ENCODE peak calls at places on chromosomes 4 and X, in four cellular contexts. U is psoas muscle, L is BJ, E is GM13976. Z is an unnamed sample.

GRCh38 chr4:87339440-87339839 is 16.8 kb upstream of the HSD17B13 start:
- DNase-seq in L (no peak), U (no peak), E (no peak), Z (no peak)

GRCh38 chrX:118553042-118553714 is 57.6 kb downstream of the DOCK11 start:
- DNase-seq in L (no peak), E (no peak), U (no peak), Z (no peak)

GRCh38 chrX:104166735-104167436 is 633 bp downstream of the FAM199X start:
- DNase-seq in L (no peak), U (no peak), E (no peak), Z (no peak)

GRCh38 chr4:145709336-145709735 is 29.4 kb downstream of the C4orf51 start:
- DNase-seq in U (no peak), E (no peak), L (no peak), Z (no peak)

GRCh38 chr4:74944354-74944793 is 11.5 kb downstream of the PARM1 start:
- DNase-seq in L (no peak), U (no peak), E (no peak), Z (no peak)

GRCh38 chr4:53192017-53192416 is 173.8 kb downstream of the SCFD2 start:
- DNase-seq in L (no peak), U (no peak), E (no peak), Z (no peak)

GRCh38 chr4:125833-126232 is 1.5 kb downstream of the ZNF718 start:
- DNase-seq in E (no peak), U (no peak), L (no peak), Z (no peak)

GRCh38 chrX:71181558-71181909 is 36.9 kb downstream of the NLGN3 start:
- DNase-seq in U (no peak), L (no peak), E (no peak), Z (no peak)

GRCh38 chr4:2182981-2183380 is 58.9 kb downstream of the HAUS3 start:
- DNase-seq in L (no peak), E (no peak), U (no peak), Z (no peak)

GRCh38 chrX:6446588-6446987 is 88.3 kb downstream of the VCX3A start:
- DNase-seq in U (no peak), L (no peak), E (no peak), Z (no peak)

DNA sequence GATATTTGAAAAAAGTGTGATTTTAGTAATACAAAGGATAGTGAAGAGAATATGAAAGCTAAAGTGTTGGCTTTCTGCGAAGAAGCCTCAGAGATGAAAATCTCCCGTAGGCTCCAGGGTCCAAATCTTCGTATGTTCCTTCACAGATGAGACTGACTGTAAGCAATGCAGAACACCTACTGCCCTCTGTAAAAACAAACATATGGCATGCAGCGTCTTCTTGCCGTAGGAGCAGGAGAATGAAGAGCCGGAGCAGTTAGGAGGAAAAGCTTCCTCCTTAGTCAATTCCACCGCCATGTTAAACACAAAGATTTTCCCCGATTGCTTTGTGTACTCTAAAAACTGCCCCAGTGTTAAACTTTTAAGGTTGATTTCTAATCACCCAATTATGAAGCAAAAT is 22.5 kb downstream of the RWDD4 start:
- DNase-seq in L (no peak), E (no peak), U (no peak), Z (no peak)
- TF ChIP-seq CTCF in L (no peak), E (no peak), U (no peak), Z (peak; percentile 35)

GRCh38 chr4:176307591-176307920 is 12.2 kb upstream of the SPCS3 start:
- DNase-seq in E (no peak), L (no peak), U (no peak), Z (no peak)
- TF ChIP-seq CTCF in E (no peak), L (no peak), U (no peak), Z (no peak)

GRCh38 chr4:71711985-71712348 is 71.9 kb downstream of the GC start:
- DNase-seq in E (no peak), L (no peak), U (no peak), Z (no peak)

GRCh38 chr4:71713611-71714203 is 70.2 kb downstream of the GC start:
- DNase-seq in U (no peak), L (no peak), E (no peak), Z (no peak)

GRCh38 chr4:71711044-71711984 is 72.6 kb downstream of the GC start:
- DNase-seq in E (no peak), U (no peak), L (no peak), Z (no peak)

GRCh38 chr4:71709961-71710360 is 73.9 kb downstream of the GC start:
- DNase-seq in U (no peak), L (no peak), E (no peak), Z (no peak)
- TF ChIP-seq CTCF in U (no peak), L (peak; percentile 25), E (no peak), Z (peak; percentile 48)

GRCh38 chr4:11592276-11592675 is 163.6 kb upstream of the HS3ST1 start:
- DNase-seq in L (no peak), E (no peak), U (no peak), Z (no peak)
- TF ChIP-seq CTCF in L (no peak), E (no peak), U (no peak), Z (no peak)

GRCh38 chrX:153457136-153457825 is 11.4 kb upstream of the TREX2 start:
- DNase-seq in L (no peak), U (peak; percentile 30), E (no peak), Z (no peak)

GRCh38 chrX:153457827-153458466 is 12.1 kb upstream of the TREX2 start:
- DNase-seq in U (peak; percentile 18), L (no peak), E (no peak), Z (no peak)

GRCh38 chrX:153456161-153456560 is 10.3 kb upstream of the TREX2 start:
- DNase-seq in E (no peak), L (no peak), U (peak; percentile 78), Z (no peak)

GRCh38 chrX:153455571-153455970 is 9.7 kb upstream of the TREX2 start:
- DNase-seq in L (no peak), U (peak; percentile 27), E (no peak), Z (no peak)

DNA sequence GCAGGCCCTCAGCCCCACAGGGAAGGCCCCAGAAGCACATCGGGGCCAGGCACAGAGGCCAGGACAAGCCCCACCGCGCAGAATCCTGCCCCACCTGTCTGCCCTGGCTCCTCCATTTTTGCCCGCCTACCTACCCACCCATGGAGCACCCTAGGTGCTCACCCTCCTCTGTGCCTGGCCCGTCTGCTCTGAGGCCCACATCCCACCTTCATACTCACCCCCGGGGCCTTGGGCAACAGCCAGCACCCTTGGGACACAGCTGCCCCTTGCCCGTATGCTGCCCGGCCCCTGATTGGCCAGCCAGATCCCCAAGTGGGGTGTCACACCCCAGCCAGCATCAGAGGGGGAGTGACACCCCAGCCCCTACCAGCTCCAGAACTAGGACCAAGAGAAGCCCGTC is 10.8 kb upstream of the TREX2 start:
- DNase-seq in E (no peak), U (peak; percentile 32), L (no peak), Z (no peak)
- TF ChIP-seq CTCF in E (no peak), U (no peak), L (no peak), Z (no peak)

Z was measured in osteocyte.